ENCODE peak calls at places on chromosomes 16 and 17, in four cellular contexts. R is amygdala, T is HL-60, E is PC-3. S is an unnamed sample.

GRCh38 chr16:54116126-54116525 is 170.5 kb downstream of the IRX3 start:
- DNase-seq in R (no peak), T (no peak), E (no peak), S (no peak)

GRCh38 chr17:2050246-2050866 is 4.5 kb upstream of the HIC1 start:
- DNase-seq in R (peak), T (no peak), E (peak), S (no peak)

GRCh38 chr17:44928136-44928535 is 12.8 kb upstream of the GFAP start:
- DNase-seq in R (no peak), T (no peak), E (no peak), S (no peak)

GRCh38 chr16:85017603-85018002 is 6.3 kb upstream of the ZDHHC7 start:
- DNase-seq in R (no peak), T (no peak), E (no peak), S (no peak)

GRCh38 chr17:21263351-21263750 is 10.1 kb upstream of the NATD1 start:
- DNase-seq in R (no peak), T (no peak), E (peak), S (no peak)

GRCh38 chr17:43025290-43025657 is 243 bp downstream of the RND2 start:
- DNase-seq in R (no peak), T (no peak), E (no peak), S (no peak)

GRCh38 chr16:64440421-64440831 is 681.4 kb downstream of the CDH11 start:
- DNase-seq in R (no peak), T (no peak), E (peak), S (no peak)

GRCh38 chr16:1201444-1201843 is 23.6 kb downstream of the TPSG1 start:
- DNase-seq in R (no peak), T (no peak), E (no peak), S (no peak)

GRCh38 chr16:19330801-19331484 is 45.4 kb downstream of the CLEC19A start:
- DNase-seq in R (no peak), T (no peak), E (peak), S (no peak)

GRCh38 chr17:38324141-38324540 is 19.6 kb downstream of the GPR179 start:
- DNase-seq in R (no peak), T (no peak), E (no peak), S (no peak)

GRCh38 chr17:7014995-7015586 is 2.7 kb downstream of the RNASEK start:
- DNase-seq in R (no peak), T (no peak), E (no peak), S (no peak)

GRCh38 chr17:74379495-74380085 is 12.3 kb downstream of the GPR142 start:
- DNase-seq in R (peak), T (peak), E (peak), S (peak)

GRCh38 chr17:13765701-13766100 is 164.0 kb upstream of the HS3ST3A1 start:
- DNase-seq in R (no peak), T (no peak), E (no peak), S (no peak)

GRCh38 chr16:919658-920631 is 50.8 kb downstream of the LMF1 start:
- DNase-seq in R (no peak), T (no peak), E (no peak), S (no peak)

GRCh38 chr17:74950207-74950606 is 14.5 kb downstream of the OTOP3 start:
- DNase-seq in R (no peak), T (no peak), E (peak), S (no peak)

GRCh38 chr16:55660026-55660425 is 4.2 kb downstream of the SLC6A2 start:
- DNase-seq in R (no peak), T (no peak), E (no peak), S (no peak)

GRCh38 chr17:50769884-50770283 is 2.6 kb upstream of the ANKRD40CL start:
- DNase-seq in R (no peak), T (no peak), E (no peak), S (no peak)

GRCh38 chr17:5128905-5129535 is 13.2 kb downstream of the USP6 start:
- DNase-seq in R (no peak), T (no peak), E (no peak), S (no peak)

GRCh38 chr16:74601131-74601871 is 5.6 kb downstream of the GLG1 start:
- DNase-seq in R (no peak), T (no peak), E (peak), S (peak)

GRCh38 chr16:79618712-79619050 is 18.1 kb upstream of the MAF start:
- DNase-seq in R (no peak), T (no peak), E (no peak), S (no peak)

GRCh38 chr17:4365628-4366311 is 705 bp downstream of the UBE2G1 start:
- DNase-seq in R (peak), T (no peak), E (no peak), S (no peak)

GRCh38 chr17:30323895-30324319 is 9.9 kb downstream of the TMIGD1 start:
- DNase-seq in R (no peak), T (peak), E (peak), S (no peak)

GRCh38 chr17:50518265-50519023 is 10.2 kb downstream of the MYCBPAP start:
- DNase-seq in R (no peak), T (no peak), E (no peak), S (no peak)

GRCh38 chr17:27856676-27857429 is 36.3 kb downstream of the LYRM9 start:
- DNase-seq in R (no peak), T (no peak), E (no peak), S (no peak)

GRCh38 chr17:30443721-30444120 is 33.5 kb upstream of the GOSR1 start:
- DNase-seq in R (no peak), T (no peak), E (no peak), S (no peak)

GRCh38 chr17:3865166-3865565 is 19.1 kb upstream of the NCBP3 start:
- DNase-seq in R (peak), T (no peak), E (no peak), S (no peak)

GRCh38 chr16:26645629-26646028 is 421.1 kb upstream of the C16orf82 start:
- DNase-seq in R (peak), T (no peak), E (no peak), S (no peak)

GRCh38 chr16:18013863-18014262 is 322.7 kb downstream of the NPIPA8 start:
- DNase-seq in R (no peak), T (no peak), E (no peak), S (no peak)

GRCh38 chr17:9924735-9925191 is 19.7 kb upstream of the RCVRN start:
- DNase-seq in R (peak), T (peak), E (peak), S (peak)

GRCh38 chr16:23374721-23375120 is 72.6 kb downstream of the SCNN1B start:
- DNase-seq in R (no peak), T (no peak), E (peak), S (no peak)

GRCh38 chr16:8998114-8998513 is 34.4 kb upstream of the USP7 start:
- DNase-seq in R (no peak), T (no peak), E (peak), S (no peak)

GRCh38 chr16:10362077-10362863 is 23.6 kb upstream of the ATF7IP2 start:
- DNase-seq in R (no peak), T (peak), E (no peak), S (no peak)

GRCh38 chr16:588639-588888 is 1.3 kb upstream of the RAB40C start:
- DNase-seq in R (no peak), T (peak), E (peak), S (no peak)

GRCh38 chr17:38701504-38702165 is 3.4 kb upstream of the MLLT6 start:
- DNase-seq in R (peak), T (no peak), E (peak), S (no peak)

GRCh38 chr17:48470388-48471034 is 40.5 kb upstream of the SKAP1 start:
- DNase-seq in R (no peak), T (no peak), E (peak), S (no peak)